ENCODE peak calls at places on chromosomes 1 and 21, in six cellular contexts. Z, K, T, D, F and H are unnamed samples.

GRCh38 chr1:28889357-28889756 is 25.0 kb upstream of the EPB41 start:
- DNase-seq in Z (no peak), K (no peak), T (no peak), D (no peak), F (no peak), H (no peak)

GRCh38 chr1:184051138-184051484 is 419 bp upstream of the TSEN15 start:
- DNase-seq in Z (no peak), K (no peak), T (peak), D (no peak), F (no peak), H (no peak)

GRCh38 chr1:243732627-243733026 is 117.4 kb downstream of the AKT3 start:
- DNase-seq in Z (no peak), K (no peak), T (no peak), D (no peak), F (no peak), H (peak)

GRCh38 chr1:29532285-29532684 is 296.0 kb downstream of the PTPRU start:
- DNase-seq in Z (no peak), K (no peak), T (no peak), D (no peak), F (no peak), H (no peak)

GRCh38 chr1:23657659-23658275 is 33.8 kb upstream of the RPL11 start:
- DNase-seq in Z (no peak), K (peak), T (peak), D (peak), F (peak), H (peak)

GRCh38 chr21:37452222-37452621 is 85.6 kb downstream of the DYRK1A start:
- DNase-seq in Z (no peak), K (no peak), T (no peak), D (no peak), F (no peak), H (no peak)

GRCh38 chr1:17233675-17234074 is 15.2 kb upstream of the PADI3 start:
- DNase-seq in Z (no peak), K (no peak), T (peak), D (no peak), F (no peak), H (no peak)

GRCh38 chr1:30111431-30111830 is 612.0 kb downstream of the MATN1 start:
- DNase-seq in Z (no peak), K (peak), T (peak), D (peak), F (peak), H (peak)

GRCh38 chr1:234669499-234669898 is 59.5 kb upstream of the IRF2BP2 start:
- DNase-seq in Z (no peak), K (no peak), T (no peak), D (no peak), F (no peak), H (no peak)

GRCh38 chr1:156073740-156074139 is 8.5 kb downstream of the MEX3A start:
- DNase-seq in Z (no peak), K (no peak), T (no peak), D (peak), F (no peak), H (peak)

GRCh38 chr1:5998906-5999301 is 6.7 kb upstream of the NPHP4 start:
- DNase-seq in Z (no peak), K (no peak), T (no peak), D (no peak), F (no peak), H (no peak)

GRCh38 chr1:62371375-62371774 is 52.1 kb upstream of the KANK4 start:
- DNase-seq in Z (no peak), K (no peak), T (no peak), D (no peak), F (no peak), H (no peak)

GRCh38 chr1:236200925-236201324 is 58.6 kb downstream of the GPR137B start:
- DNase-seq in Z (no peak), K (no peak), T (no peak), D (no peak), F (no peak), H (no peak)

GRCh38 chr1:2583871-2584341 is 2.7 kb upstream of the PRXL2B start:
- DNase-seq in Z (no peak), K (no peak), T (no peak), D (no peak), F (no peak), H (no peak)

GRCh38 chr1:236728752-236729151 is 42.5 kb downstream of the ACTN2 start:
- DNase-seq in Z (no peak), K (no peak), T (no peak), D (no peak), F (no peak), H (no peak)

GRCh38 chr1:182244451-182244850 is 147.1 kb downstream of the GLUL start:
- DNase-seq in Z (no peak), K (no peak), T (no peak), D (no peak), F (no peak), H (no peak)

GRCh38 chr21:33007747-33008146 is 18.0 kb upstream of the OLIG2 start:
- DNase-seq in Z (no peak), K (no peak), T (no peak), D (no peak), F (no peak), H (no peak)

GRCh38 chr21:45994738-45995685 is 13.4 kb downstream of the COL6A1 start:
- DNase-seq in Z (no peak), K (no peak), T (no peak), D (no peak), F (no peak), H (no peak)
- TF ChIP-seq ZNF274 in Z (no peak), K (no peak), T (no peak), D (no peak), F (no peak), H (no peak)

GRCh38 chr1:43522776-43523480 is 7.8 kb upstream of the PTPRF start:
- DNase-seq in Z (no peak), K (peak), T (peak), D (no peak), F (peak), H (no peak)

GRCh38 chr1:43522431-43522775 is 8.3 kb upstream of the PTPRF start:
- DNase-seq in Z (no peak), K (no peak), T (no peak), D (no peak), F (no peak), H (no peak)

GRCh38 chr1:43525995-43526394 is 4.7 kb upstream of the PTPRF start:
- DNase-seq in Z (no peak), K (no peak), T (peak), D (no peak), F (no peak), H (no peak)

GRCh38 chr1:43527111-43527878 is 3.4 kb upstream of the PTPRF start:
- DNase-seq in Z (no peak), K (no peak), T (no peak), D (no peak), F (no peak), H (no peak)

DNA sequence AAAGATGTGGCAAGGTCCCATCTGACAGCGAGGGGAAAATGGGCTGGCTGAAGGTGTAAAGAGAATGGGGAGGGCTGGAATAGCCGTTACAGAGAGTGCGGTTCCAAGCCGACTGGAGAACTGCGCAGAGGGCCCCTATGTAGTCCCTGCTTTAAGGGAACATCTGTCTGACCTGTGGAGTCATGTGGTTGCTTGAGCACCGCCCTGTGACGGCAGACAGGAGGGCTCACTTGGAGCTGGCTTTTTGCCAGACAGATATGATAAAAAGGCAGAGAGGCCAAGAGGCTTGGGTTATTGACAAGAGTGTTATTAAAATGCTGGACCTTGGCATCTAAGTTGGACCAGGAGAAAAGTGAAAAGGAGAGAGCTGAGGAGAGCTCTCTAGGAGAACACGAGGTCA is 5.9 kb upstream of the PTPRF start:
- DNase-seq in Z (no peak), K (peak), T (no peak), D (no peak), F (no peak), H (no peak)
- TF ChIP-seq YY1 in Z (no peak), K (no peak), T (no peak), D (no peak), F (no peak), H (no peak)

DNA sequence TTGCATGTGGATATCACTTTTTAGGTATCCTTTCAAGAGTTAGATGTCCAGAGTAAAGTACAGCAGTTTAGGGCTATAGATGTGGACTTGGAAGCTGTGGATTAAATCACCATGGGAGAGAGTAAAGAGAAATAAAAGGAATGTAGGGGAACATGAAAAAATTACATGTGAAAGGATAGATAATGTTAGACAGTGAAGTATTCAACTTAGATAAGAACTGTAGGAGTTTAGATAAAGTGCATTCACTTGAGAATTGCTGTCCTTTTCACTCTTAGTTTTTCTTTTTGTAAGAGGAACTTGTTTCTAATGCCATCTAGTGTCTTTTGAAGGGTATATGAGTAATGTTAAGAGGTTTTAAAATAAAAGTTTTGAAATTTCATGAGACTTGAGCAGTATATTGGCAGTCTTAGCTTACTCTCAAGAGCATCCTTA is 40.1 kb downstream of the MAST2 start:
- DNase-seq in Z (no peak), K (no peak), T (no peak), D (no peak), F (no peak), H (no peak)
- H3K9ac ChIP-seq in Z (no peak), K (no peak), T (no peak), D (no peak), F (no peak), H (no peak)

DNA sequence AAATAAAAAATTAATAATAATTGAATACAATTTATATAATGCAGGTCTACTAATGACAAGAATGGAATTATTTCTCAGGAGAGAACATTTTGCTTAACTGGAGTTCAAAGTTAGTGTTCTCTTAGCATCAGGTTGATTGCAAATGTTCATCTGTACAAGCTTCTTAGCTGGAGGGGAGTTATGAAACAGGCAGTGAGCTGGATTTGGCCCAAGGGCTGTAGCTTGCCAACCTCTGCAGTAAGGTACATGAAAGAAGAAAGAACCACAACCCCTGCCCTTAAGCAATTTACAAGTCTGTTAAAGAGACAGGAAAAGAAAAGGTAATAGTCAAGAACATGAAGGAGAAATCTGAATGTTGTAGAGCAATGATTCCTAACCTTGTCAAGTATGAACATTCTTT is 17.0 kb downstream of the LPGAT1 start:
- DNase-seq in Z (no peak), K (no peak), T (no peak), D (no peak), F (no peak), H (no peak)
- TF ChIP-seq ZNF274 in Z (no peak), K (no peak), T (no peak), D (no peak), F (no peak), H (no peak)

GRCh38 chr1:67973061-67973460 is 77.4 kb downstream of the DIRAS3 start:
- DNase-seq in Z (no peak), K (no peak), T (no peak), D (no peak), F (no peak), H (no peak)
- TF ChIP-seq YY1 in Z (no peak), K (no peak), T (no peak), D (no peak), F (no peak), H (no peak)

GRCh38 chr1:159911668-159912067 is 11.7 kb upstream of the CFAP45 start:
- DNase-seq in Z (no peak), K (no peak), T (no peak), D (no peak), F (no peak), H (no peak)

GRCh38 chr1:159916240-159917051 is 8.9 kb downstream of the TAGLN2 start:
- DNase-seq in Z (no peak), K (no peak), T (no peak), D (no peak), F (peak), H (peak)

GRCh38 chr1:159915571-159916239 is 9.6 kb downstream of the TAGLN2 start:
- DNase-seq in Z (no peak), K (no peak), T (no peak), D (no peak), F (no peak), H (peak)

GRCh38 chr1:159913451-159914192 is 11.7 kb downstream of the TAGLN2 start:
- DNase-seq in Z (no peak), K (no peak), T (no peak), D (no peak), F (no peak), H (no peak)

DNA sequence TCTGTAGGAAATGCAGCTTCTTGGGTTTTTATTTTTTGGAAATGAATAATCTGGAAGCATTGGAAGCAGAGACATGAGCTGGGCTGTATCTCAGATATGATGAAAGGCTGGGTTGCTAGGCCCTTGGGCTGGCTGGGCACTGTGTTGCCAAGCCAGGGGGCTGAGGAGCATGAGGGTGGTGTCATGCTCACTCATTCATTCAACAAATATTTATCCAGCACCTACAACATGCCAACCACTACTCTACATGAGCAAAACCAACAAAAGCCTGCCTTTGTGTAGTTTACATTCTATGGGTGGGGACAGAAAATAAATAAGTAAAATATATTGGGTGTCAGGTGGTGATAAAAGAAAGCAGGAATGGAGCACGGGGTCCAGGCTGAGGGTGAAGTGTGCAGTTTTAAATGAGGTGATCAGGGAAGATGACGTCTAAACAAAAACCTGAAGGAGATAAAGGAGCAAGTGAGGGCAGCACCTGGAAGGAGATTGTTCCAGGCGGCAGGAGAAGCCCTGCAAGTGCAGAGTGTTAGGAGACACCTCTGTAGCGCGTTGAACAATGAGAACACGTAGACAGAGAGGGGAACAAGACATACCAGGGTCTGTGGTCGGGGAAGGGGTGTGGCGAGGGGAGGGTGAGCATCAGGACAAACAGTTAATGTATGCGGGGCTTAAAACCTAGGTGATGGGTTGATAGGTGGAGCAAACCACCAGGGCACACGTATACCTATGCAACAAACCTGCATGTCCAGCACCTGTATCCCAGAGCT is 10.9 kb downstream of the TAGLN2 start:
- DNase-seq in Z (no peak), K (no peak), T (no peak), D (no peak), F (no peak), H (no peak)
- H3K9ac ChIP-seq in Z (no peak), K (no peak), T (no peak), D (no peak), F (no peak), H (no peak)

GRCh38 chr21:18354947-18355346 is 48.6 kb downstream of the TMPRSS15 start:
- DNase-seq in Z (no peak), K (no peak), T (no peak), D (no peak), F (no peak), H (no peak)

GRCh38 chr21:18350216-18350615 is 53.4 kb downstream of the TMPRSS15 start:
- DNase-seq in Z (no peak), K (no peak), T (no peak), D (no peak), F (no peak), H (no peak)

GRCh38 chr21:18349468-18349867 is 54.1 kb downstream of the TMPRSS15 start:
- DNase-seq in Z (no peak), K (no peak), T (no peak), D (no peak), F (no peak), H (no peak)
- TF ChIP-seq ZNF274 in Z (no peak), K (no peak), T (no peak), D (no peak), F (no peak), H (no peak)

DNA sequence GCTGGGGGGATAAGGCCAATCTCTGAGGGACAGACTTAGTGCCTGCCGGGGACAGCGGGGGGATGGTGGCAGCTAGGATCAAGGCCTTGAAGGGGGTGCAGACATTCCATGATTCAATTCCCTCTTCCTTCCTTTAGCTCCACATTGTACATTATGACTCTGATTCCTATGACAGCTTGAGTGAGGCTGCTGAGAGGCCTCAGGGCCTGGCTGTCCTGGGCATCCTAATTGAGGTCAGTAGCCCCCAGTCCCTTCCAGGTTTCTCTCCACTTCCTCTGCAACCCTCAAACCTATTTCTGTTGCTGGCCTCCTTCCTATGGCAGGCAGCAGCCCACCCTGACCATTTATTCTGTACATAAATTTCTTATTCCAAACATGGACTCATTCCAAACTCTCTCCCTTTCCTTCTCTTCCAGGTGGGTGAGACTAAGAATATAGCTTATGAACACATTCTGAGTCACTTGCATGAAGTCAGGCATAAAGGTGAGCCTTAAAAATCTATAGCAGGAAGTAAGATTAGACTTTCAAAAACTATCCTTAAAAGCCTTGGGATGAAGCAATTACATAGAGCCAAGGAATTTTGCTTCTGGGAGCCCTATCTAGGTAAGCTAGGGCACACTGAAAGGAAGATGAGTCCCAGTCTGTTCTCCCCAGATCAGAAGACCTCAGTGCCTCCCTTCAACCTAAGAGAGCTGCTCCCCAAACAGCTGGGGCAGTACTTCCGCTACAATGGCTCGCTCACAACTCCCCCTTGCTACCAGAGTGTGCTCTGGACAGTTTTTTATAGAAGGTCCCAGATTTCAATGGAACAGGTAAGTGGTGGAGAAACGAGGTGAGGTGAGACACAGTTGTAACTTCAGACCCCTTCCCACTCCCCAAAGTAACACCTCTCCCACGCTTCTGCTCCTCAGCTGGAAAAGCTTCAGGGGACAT is 5.1 kb downstream of the CA14 start:
- DNase-seq in Z (no peak), K (no peak), T (no peak), D (no peak), F (no peak), H (no peak)
- TF ChIP-seq YY1 in Z (no peak), K (no peak), T (no peak), D (no peak), F (no peak), H (no peak)

DNA sequence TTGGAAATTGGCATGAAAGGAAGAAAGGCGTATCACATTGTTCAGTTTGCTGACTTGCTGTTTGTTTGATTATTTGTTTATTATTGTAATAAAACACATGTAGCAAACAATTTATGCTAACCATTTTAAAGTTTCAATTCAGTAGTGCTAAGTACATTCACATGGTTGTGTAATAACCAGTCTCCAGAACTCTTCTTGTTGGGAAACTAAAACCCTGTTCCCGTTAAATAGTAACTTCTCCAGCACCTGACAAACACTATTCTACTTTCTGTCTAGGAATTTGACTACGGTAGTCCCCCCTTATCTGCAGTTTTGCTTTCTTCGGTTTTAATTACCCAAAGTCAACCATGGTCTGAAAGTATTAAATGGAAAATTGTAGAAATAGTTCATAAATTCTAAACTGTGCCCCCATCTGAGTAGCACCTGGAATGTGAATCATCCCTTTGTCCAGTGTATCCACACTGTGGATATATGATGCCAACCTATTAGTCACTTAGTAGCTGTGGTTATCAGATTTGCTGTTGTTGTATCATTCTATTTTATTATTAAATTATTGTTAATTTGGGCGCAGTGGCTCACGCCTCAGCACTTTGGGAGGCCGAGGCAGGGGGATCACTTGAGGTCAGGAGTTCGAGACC is 5.5 kb downstream of the MORC3 start:
- DNase-seq in Z (no peak), K (no peak), T (no peak), D (no peak), F (peak), H (no peak)
- H3K9ac ChIP-seq in Z (no peak), K (no peak), T (no peak), D (no peak), F (no peak), H (no peak)